ENCODE peak calls at places on chromosome 21, in four cellular contexts. Z is HAP-1, F is LHCN-M2, N is GM03348. U is an unnamed sample.

GRCh38 chr21:34670220-34670961 is 1.6 kb downstream of the CLIC6 start:
- DNase-seq in Z (no peak), F (no peak), N (peak; percentile 21), U (no peak)

GRCh38 chr21:29238052-29238966 is 60.4 kb upstream of the BACH1 start:
- DNase-seq in Z (no peak), F (no peak), N (peak; percentile 22), U (peak; percentile 44)

GRCh38 chr21:34885636-34886553 is 163.2 kb downstream of the RUNX1 start:
- DNase-seq in Z (peak; percentile 67), F (peak; percentile 42), N (peak; percentile 27), U (peak; percentile 45)

GRCh38 chr21:15441060-15441493 is 288.7 kb upstream of the USP25 start:
- DNase-seq in Z (no peak), F (peak; percentile 52), N (no peak), U (no peak)

GRCh38 chr21:40618216-40618615 is 228.7 kb downstream of the DSCAM start:
- DNase-seq in Z (no peak), F (no peak), N (no peak), U (no peak)

GRCh38 chr21:32203877-32204480 is 74.9 kb downstream of the MIS18A start:
- DNase-seq in Z (no peak), F (no peak), N (no peak), U (no peak)

GRCh38 chr21:32475162-32475812 is 62.8 kb downstream of the EVA1C start:
- DNase-seq in Z (no peak), F (no peak), N (peak; percentile 77), U (peak; percentile 60)

GRCh38 chr21:35683620-35684019 is 376.7 kb downstream of the SETD4 start:
- DNase-seq in Z (no peak), F (no peak), N (no peak), U (no peak)

GRCh38 chr21:43899307-43900077 is 34.5 kb downstream of the AGPAT3 start:
- DNase-seq in Z (no peak), F (no peak), N (no peak), U (no peak)

GRCh38 chr21:42291751-42292562 is 23.3 kb downstream of the TFF3 start:
- DNase-seq in Z (no peak), F (no peak), N (no peak), U (no peak)

GRCh38 chr21:33974513-33975468 is 59.2 kb upstream of the ATP5PO start:
- DNase-seq in Z (no peak), F (no peak), N (no peak), U (no peak)

GRCh38 chr21:37915941-37916794 is at the start of gene KCNJ6:
- DNase-seq in Z (no peak), F (peak; percentile 84), N (peak; percentile 88), U (peak; percentile 85)

GRCh38 chr21:33640697-33641338 is 723 bp downstream of the CRYZL1 start:
- DNase-seq in Z (no peak), F (peak; percentile 14), N (peak; percentile 22), U (peak; percentile 65)

GRCh38 chr21:17387030-17387617 is 125.7 kb upstream of the CXADR start:
- DNase-seq in Z (peak; percentile 43), F (peak; percentile 37), N (peak; percentile 64), U (peak; percentile 90)

GRCh38 chr21:35236090-35236489 is 187.0 kb upstream of the RUNX1 start:
- DNase-seq in Z (no peak), F (no peak), N (no peak), U (no peak)

GRCh38 chr21:39111928-39112327 is 71.3 kb downstream of the PSMG1 start:
- DNase-seq in Z (no peak), F (no peak), N (peak; percentile 36), U (no peak)

GRCh38 chr21:15121655-15122120 is 56.9 kb upstream of the NRIP1 start:
- DNase-seq in Z (no peak), F (peak; percentile 55), N (no peak), U (peak; percentile 14)

GRCh38 chr21:25974937-25975336 is 195.6 kb downstream of the APP start:
- DNase-seq in Z (no peak), F (no peak), N (no peak), U (no peak)

GRCh38 chr21:44648557-44649311 is 2.5 kb downstream of the KRTAP10-11 start:
- DNase-seq in Z (no peak), F (no peak), N (no peak), U (no peak)

GRCh38 chr21:41952568-41953248 is 1.1 kb downstream of the C2CD2 start:
- DNase-seq in Z (peak; percentile 9), F (peak; percentile 22), N (no peak), U (no peak)

GRCh38 chr21:44871576-44872265 is 1.8 kb downstream of the PTTG1IP start:
- DNase-seq in Z (no peak), F (peak; percentile 84), N (peak; percentile 83), U (peak; percentile 82)

GRCh38 chr21:29064850-29065481 is 8.5 kb downstream of the CCT8 start:
- DNase-seq in Z (no peak), F (no peak), N (no peak), U (no peak)

GRCh38 chr21:34614443-34614692 is 545 bp downstream of the RCAN1 start:
- DNase-seq in Z (no peak), F (no peak), N (no peak), U (peak; percentile 46)

GRCh38 chr21:32463367-32463766 is 50.9 kb downstream of the EVA1C start:
- DNase-seq in Z (no peak), F (peak; percentile 70), N (no peak), U (no peak)

GRCh38 chr21:16773206-16773605 is 739.6 kb upstream of the CXADR start:
- DNase-seq in Z (no peak), F (no peak), N (peak; percentile 47), U (peak; percentile 65)

GRCh38 chr21:29449306-29449940 is 150.7 kb downstream of the BACH1 start:
- DNase-seq in Z (no peak), F (no peak), N (no peak), U (no peak)